ENCODE peak calls at places on chromosomes 2 and 18, in four cellular contexts. R, H, W and V are unnamed samples.

GRCh38 chr2:231764752-231765151 is 16.3 kb downstream of the PDE6D start:
- DNase-seq in R (no peak), H (no peak), W (no peak), V (no peak)

GRCh38 chr2:230418341-230419016 is 2.5 kb downstream of the SP100 start:
- DNase-seq in R (no peak), H (no peak), W (no peak), V (no peak)

GRCh38 chr18:71442830-71443229 is 1101.3 kb downstream of the CBLN2 start:
- DNase-seq in R (no peak), H (no peak), W (no peak), V (no peak)

GRCh38 chr2:38446418-38446817 is 69.3 kb upstream of the ATL2 start:
- DNase-seq in R (no peak), H (no peak), W (no peak), V (no peak)

GRCh38 chr2:66559672-66560071 is 124.7 kb downstream of the MEIS1 start:
- DNase-seq in R (no peak), H (no peak), W (no peak), V (no peak)

GRCh38 chr2:152247337-152247695 is 71.8 kb upstream of the STAM2 start:
- DNase-seq in R (no peak), H (no peak), W (no peak), V (no peak)

GRCh38 chr2:23487735-23488492 is 102.9 kb downstream of the KLHL29 start:
- DNase-seq in R (no peak), H (no peak), W (no peak), V (no peak)

GRCh38 chr2:95530734-95531133 is 46.2 kb upstream of the TRIM43B start:
- DNase-seq in R (peak), H (no peak), W (no peak), V (no peak)

GRCh38 chr2:233435436-233436190 is 81.3 kb downstream of the DGKD start:
- DNase-seq in R (no peak), H (no peak), W (no peak), V (no peak)

GRCh38 chr18:28576941-28577340 is 400.0 kb upstream of the CDH2 start:
- DNase-seq in R (no peak), H (no peak), W (no peak), V (no peak)

GRCh38 chr2:38892819-38893218 is 3.1 kb downstream of the ARHGEF33 start:
- DNase-seq in R (no peak), H (no peak), W (no peak), V (no peak)

GRCh38 chr2:218961651-218962570 is 2.4 kb downstream of the CDK5R2 start:
- DNase-seq in R (no peak), H (no peak), W (no peak), V (peak)

GRCh38 chr2:176612736-176613135 is 343.5 kb downstream of the MTX2 start:
- DNase-seq in R (no peak), H (no peak), W (no peak), V (no peak)

GRCh38 chr2:41709702-41710599 is 337.9 kb upstream of the PKDCC start:
- DNase-seq in R (no peak), H (no peak), W (no peak), V (no peak)

GRCh38 chr18:43692291-43692690 is 415.0 kb upstream of the SYT4 start:
- DNase-seq in R (no peak), H (no peak), W (no peak), V (no peak)

GRCh38 chr2:180442860-180443644 is 436.0 kb upstream of the CWC22 start:
- DNase-seq in R (no peak), H (no peak), W (no peak), V (no peak)

GRCh38 chr2:234399451-234400246 is 97.2 kb downstream of the ARL4C start:
- DNase-seq in R (no peak), H (no peak), W (no peak), V (no peak)

GRCh38 chr2:207202645-207203044 is 36.9 kb upstream of the KLF7 start:
- DNase-seq in R (no peak), H (peak), W (no peak), V (no peak)

GRCh38 chr2:232328038-232328435 is 50.5 kb upstream of the ALPP start:
- DNase-seq in R (peak), H (no peak), W (no peak), V (no peak)

GRCh38 chr2:195049372-195050031 is 607.5 kb upstream of the SLC39A10 start:
- DNase-seq in R (no peak), H (no peak), W (no peak), V (no peak)

GRCh38 chr2:241852116-241852980 is 6.3 kb downstream of the PDCD1 start:
- DNase-seq in R (no peak), H (no peak), W (no peak), V (peak)

GRCh38 chr2:86330015-86330414 is 7.4 kb downstream of the REEP1 start:
- DNase-seq in R (no peak), H (no peak), W (no peak), V (no peak)

GRCh38 chr18:5294618-5295230 is 802 bp downstream of the ZBTB14 start:
- DNase-seq in R (no peak), H (peak), W (no peak), V (no peak)

GRCh38 chr2:54787270-54787669 is 63.8 kb downstream of the EML6 start:
- DNase-seq in R (no peak), H (no peak), W (no peak), V (no peak)

GRCh38 chr18:57150828-57151227 is 3.9 kb downstream of the BOD1L2 start:
- DNase-seq in R (no peak), H (no peak), W (peak), V (peak)

GRCh38 chr18:57287766-57288165 is 64.6 kb upstream of the ST8SIA3 start:
- DNase-seq in R (no peak), H (no peak), W (no peak), V (no peak)

GRCh38 chr2:68059769-68060525 is 2.9 kb downstream of the C1D start:
- DNase-seq in R (no peak), H (no peak), W (no peak), V (no peak)

GRCh38 chr2:23692263-23692662 is 234.7 kb downstream of the ATAD2B start:
- DNase-seq in R (no peak), H (no peak), W (no peak), V (peak)

GRCh38 chr2:222307138-222307756 is 8.4 kb upstream of the PAX3 start:
- DNase-seq in R (no peak), H (no peak), W (no peak), V (no peak)

GRCh38 chr2:184201246-184201645 is 397.1 kb upstream of the ZNF804A start:
- DNase-seq in R (no peak), H (no peak), W (no peak), V (no peak)
- H3K9ac ChIP-seq in R (no peak), H (no peak), W (no peak), V (no peak)

DNA sequence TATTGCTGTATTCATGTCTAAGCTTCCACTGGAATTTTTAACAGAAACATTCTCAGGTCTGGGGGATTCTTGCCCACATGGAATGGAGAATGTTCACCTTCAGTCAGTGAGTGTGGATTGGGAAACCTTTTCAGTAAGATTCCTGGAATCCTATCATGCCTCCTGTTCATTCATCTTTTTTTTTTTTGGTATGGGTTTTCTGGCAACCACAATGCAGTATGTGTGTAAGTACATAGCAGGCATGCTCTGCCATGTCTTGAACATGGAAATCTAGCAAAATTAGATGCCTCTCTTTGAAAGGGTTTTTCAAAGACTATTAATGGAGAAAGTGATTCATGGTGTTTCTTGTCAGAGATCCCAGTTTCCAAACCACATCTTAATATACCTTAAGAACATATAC is 176.5 kb downstream of the LTBP1 start:
- DNase-seq in R (no peak), H (no peak), W (no peak), V (no peak)
- TF ChIP-seq TCF12 in R (no peak), H (no peak), W (no peak), V (no peak)

DNA sequence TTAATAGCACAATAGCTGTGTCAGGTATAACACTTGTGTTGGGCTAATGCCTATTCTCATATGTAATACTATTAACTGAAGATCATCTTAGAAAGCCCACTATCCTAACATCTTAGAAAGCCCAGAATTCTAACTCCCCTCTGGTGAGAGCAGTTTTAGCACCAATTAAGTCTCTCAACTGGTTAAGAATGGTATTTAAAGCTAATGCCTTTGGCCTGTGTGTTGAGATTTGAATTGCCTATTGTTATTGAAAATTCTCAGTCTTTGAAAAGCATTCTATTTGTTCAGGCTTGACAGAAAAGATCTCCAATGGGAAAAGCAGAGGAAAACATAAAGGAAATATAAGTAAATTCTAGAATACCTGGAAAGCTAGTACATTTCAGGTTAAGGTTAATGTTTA is 352.5 kb downstream of the ARHGAP15 start:
- DNase-seq in R (no peak), H (no peak), W (peak), V (no peak)
- TF ChIP-seq CHD2 in R (no peak), H (no peak), W (no peak), V (no peak)

GRCh38 chr2:120472891-120473309 is 127.0 kb downstream of the INHBB start:
- DNase-seq in R (no peak), H (no peak), W (no peak), V (no peak)
- H3K9ac ChIP-seq in R (no peak), H (no peak), W (no peak), V (no peak)

DNA sequence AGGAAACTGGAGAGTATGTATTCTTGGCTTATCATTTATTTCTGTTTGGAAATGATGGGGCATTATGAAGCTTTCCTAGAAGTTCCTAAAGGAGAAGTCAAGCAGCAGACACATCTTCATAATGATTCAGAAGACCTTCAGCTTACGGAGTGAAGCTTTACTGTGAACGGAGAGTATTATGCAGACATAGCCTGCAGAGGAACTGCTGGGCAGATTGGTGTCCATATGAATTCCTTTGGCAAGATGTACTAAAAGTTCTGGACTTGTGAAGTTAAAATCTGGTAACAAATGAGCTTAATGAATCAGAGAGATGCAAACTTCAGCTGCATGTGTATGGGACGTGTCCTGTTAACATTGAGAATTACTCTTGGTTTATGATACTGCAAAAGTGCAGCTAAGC is 60.1 kb downstream of the NABP1 start:
- DNase-seq in R (no peak), H (no peak), W (no peak), V (no peak)
- TF ChIP-seq TCF12 in R (no peak), H (no peak), W (no peak), V (no peak)

GRCh38 chr2:187117483-187117882 is 268.5 kb upstream of the ZSWIM2 start:
- DNase-seq in R (no peak), H (no peak), W (no peak), V (no peak)
- TF ChIP-seq CHD2 in R (no peak), H (no peak), W (no peak), V (no peak)

DNA sequence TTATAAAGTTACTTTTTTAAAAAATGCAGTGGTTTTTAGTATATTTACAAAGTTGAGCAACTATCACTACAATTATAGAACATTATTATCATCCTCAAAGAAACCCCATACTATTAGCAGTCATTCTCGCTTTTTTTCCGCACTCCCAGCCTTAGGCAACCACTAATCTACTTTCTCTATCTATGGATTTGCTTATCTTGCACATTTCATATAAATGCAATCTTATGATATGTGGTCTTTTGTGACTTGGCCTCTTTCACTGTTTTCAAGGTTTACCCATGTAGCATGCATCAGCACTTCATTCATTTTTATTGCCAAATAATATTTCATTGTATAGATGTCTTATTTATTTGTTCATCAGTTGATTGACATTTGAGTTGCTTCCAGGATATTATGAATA is 273.4 kb downstream of the AGPS start:
- DNase-seq in R (no peak), H (no peak), W (no peak), V (no peak)
- H3K9ac ChIP-seq in R (no peak), H (no peak), W (no peak), V (no peak)